ENCODE peak calls at places on chromosomes 5 and 9, in four cellular contexts. L, I, R and J are unnamed samples.

GRCh38 chr5:82011761-82012160 is 39.9 kb downstream of the ATG10 start:
- DNase-seq in L (no peak), I (peak), R (no peak), J (no peak)

GRCh38 chr9:134293576-134294227 is 32.6 kb upstream of the RXRA start:
- DNase-seq in L (no peak), I (no peak), R (no peak), J (peak)

GRCh38 chr9:99085949-99086948 is 18.7 kb upstream of the TGFBR1 start:
- DNase-seq in L (no peak), I (peak), R (no peak), J (no peak)

GRCh38 chr5:168174376-168174775 is 117.1 kb upstream of the WWC1 start:
- DNase-seq in L (no peak), I (no peak), R (no peak), J (peak)

GRCh38 chr9:4235951-4236804 is 63.7 kb downstream of the GLIS3 start:
- DNase-seq in L (no peak), I (peak), R (no peak), J (peak)

GRCh38 chr9:99835142-99835541 is 13.5 kb downstream of the NR4A3 start:
- DNase-seq in L (no peak), I (no peak), R (no peak), J (no peak)

GRCh38 chr5:76025790-76026189 is 57.4 kb upstream of the SV2C start:
- DNase-seq in L (no peak), I (no peak), R (no peak), J (no peak)

GRCh38 chr5:68730220-68731010 is 363.4 kb upstream of the SLC30A5 start:
- DNase-seq in L (no peak), I (peak), R (no peak), J (peak)

GRCh38 chr9:10112070-10112469 is 500.7 kb downstream of the PTPRD start:
- DNase-seq in L (no peak), I (no peak), R (no peak), J (no peak)

GRCh38 chr5:139473565-139473964 is 2.8 kb downstream of the SMIM33 start:
- DNase-seq in L (no peak), I (no peak), R (no peak), J (no peak)

GRCh38 chr5:157387683-157388093 is 72.3 kb upstream of the NIPAL4 start:
- DNase-seq in L (no peak), I (peak), R (no peak), J (peak)

GRCh38 chr5:157870837-157871834 is 12.2 kb upstream of the CLINT1 start:
- DNase-seq in L (no peak), I (peak), R (no peak), J (peak)

GRCh38 chr9:35750256-35750531 is 1.1 kb downstream of the RGP1 start:
- DNase-seq in L (no peak), I (no peak), R (no peak), J (no peak)

GRCh38 chr5:133353741-133354140 is 258.6 kb downstream of the FSTL4 start:
- DNase-seq in L (no peak), I (no peak), R (no peak), J (no peak)

GRCh38 chr9:93597142-93597706 is 20.8 kb downstream of the PHF2 start:
- DNase-seq in L (no peak), I (no peak), R (no peak), J (peak)

GRCh38 chr9:112348257-112348992 is 15.0 kb upstream of the PTBP3 start:
- DNase-seq in L (peak), I (peak), R (peak), J (peak)

GRCh38 chr9:78215706-78216105 is 20.2 kb upstream of the CEP78 start:
- DNase-seq in L (no peak), I (peak), R (no peak), J (no peak)